ENCODE peak calls at places on chromosome 13, in nine cellular contexts. D is fibroblast of pulmonary artery; V is fibroblast of the conjunctiva; C is amniotic stem cell; X is stimulated activated CD8-positive, alpha-beta memory T cell treated with anti-CD3 and anti-CD28 coated beads, Interleukin-15, amount 100 ng/mL, for 1 hour; S is A673; Y is RWPE2; G is activated naive CD4-positive, alpha-beta T cell; I is left cardiac atrium. B is an unnamed sample.

GRCh38 chr13:19587635-19588300 is 26.4 kb upstream of the TPTE2 start:
- DNase-seq in D (peak; percentile 57), V (peak; percentile 24), C (no peak), X (no peak), S (peak; percentile 80), Y (no peak), G (no peak), I (no peak), B (peak; percentile 39)

GRCh38 chr13:105290596-105290995 is 1244.9 kb downstream of the EFNB2 start:
- DNase-seq in D (no peak), V (no peak), C (no peak), X (no peak), S (no peak), Y (no peak), G (no peak), I (no peak), B (no peak)

GRCh38 chr13:35767256-35767981 is 290.9 kb upstream of the MAB21L1 start:
- DNase-seq in D (no peak), V (no peak), C (no peak), X (no peak), S (no peak), Y (no peak), G (no peak), I (no peak), B (no peak)

GRCh38 chr13:28533049-28533436 is 38.1 kb upstream of the FLT1 start:
- DNase-seq in D (no peak), V (no peak), C (no peak), X (no peak), S (no peak), Y (no peak), G (no peak), I (no peak), B (no peak)

GRCh38 chr13:69324109-69324886 is 783.3 kb upstream of the ATXN8OS start:
- DNase-seq in D (peak; percentile 1), V (peak; percentile 3), C (no peak), X (no peak), S (peak; percentile 36), Y (no peak), G (no peak), I (no peak), B (no peak)

GRCh38 chr13:98384739-98385138 is 192.2 kb downstream of the STK24 start:
- DNase-seq in D (peak; percentile 28), V (no peak), C (no peak), X (no peak), S (no peak), Y (no peak), G (no peak), I (no peak), B (no peak)

GRCh38 chr13:112971288-112971643 is 2.3 kb downstream of the MCF2L start:
- DNase-seq in D (no peak), V (no peak), C (no peak), X (no peak), S (no peak), Y (peak; percentile 20), G (no peak), I (no peak), B (no peak)

GRCh38 chr13:43127827-43128226 is 104.4 kb downstream of the DNAJC15 start:
- DNase-seq in D (no peak), V (no peak), C (no peak), X (no peak), S (no peak), Y (no peak), G (no peak), I (no peak), B (no peak)

GRCh38 chr13:112071902-112072530 is 5.1 kb downstream of the SOX1 start:
- DNase-seq in D (no peak), V (no peak), C (no peak), X (no peak), S (no peak), Y (no peak), G (no peak), I (no peak), B (no peak)

GRCh38 chr13:20054586-20054985 is 96.1 kb downstream of the ZMYM2 start:
- DNase-seq in D (no peak), V (no peak), C (no peak), X (no peak), S (no peak), Y (no peak), G (no peak), I (no peak), B (no peak)

GRCh38 chr13:113864303-113864890 is 521 bp upstream of the GAS6 start:
- DNase-seq in D (no peak), V (no peak), C (no peak), X (no peak), S (no peak), Y (peak; percentile 50), G (no peak), I (peak; percentile 21), B (no peak)

GRCh38 chr13:73250061-73250460 is 191.3 kb downstream of the KLF5 start:
- DNase-seq in D (no peak), V (no peak), C (no peak), X (no peak), S (no peak), Y (no peak), G (no peak), I (no peak), B (no peak)

GRCh38 chr13:23140492-23140891 is 40.3 kb upstream of the SGCG start:
- DNase-seq in D (no peak), V (no peak), C (no peak), X (no peak), S (no peak), Y (no peak), G (no peak), I (no peak), B (no peak)

GRCh38 chr13:104382941-104383340 is 1316.7 kb upstream of the SLC10A2 start:
- DNase-seq in D (peak; percentile 31), V (no peak), C (no peak), X (no peak), S (no peak), Y (no peak), G (no peak), I (no peak), B (no peak)

GRCh38 chr13:39875583-39875982 is 220.1 kb downstream of the COG6 start:
- DNase-seq in D (peak; percentile 12), V (no peak), C (no peak), X (no peak), S (no peak), Y (no peak), G (no peak), I (peak; percentile 51), B (no peak)

GRCh38 chr13:53138369-53139036 is 109.9 kb downstream of the OLFM4 start:
- DNase-seq in D (peak; percentile 72), V (no peak), C (no peak), X (no peak), S (no peak), Y (no peak), G (no peak), I (peak; percentile 47), B (no peak)

GRCh38 chr13:48066310-48066989 is 28.5 kb downstream of the MED4 start:
- DNase-seq in D (peak; percentile 31), V (peak; percentile 10), C (no peak), X (no peak), S (no peak), Y (peak; percentile 51), G (no peak), I (no peak), B (peak; percentile 50)

GRCh38 chr13:111256946-111257345 is 63.5 kb upstream of the TEX29 start:
- DNase-seq in D (no peak), V (no peak), C (no peak), X (no peak), S (no peak), Y (no peak), G (no peak), I (no peak), B (no peak)

GRCh38 chr13:52665325-52665724 is 12.7 kb downstream of the SUGT1 start:
- DNase-seq in D (peak; percentile 57), V (no peak), C (no peak), X (no peak), S (peak; percentile 34), Y (no peak), G (no peak), I (no peak), B (no peak)

GRCh38 chr13:36421447-36421846 is 10.8 kb upstream of the CCNA1 start:
- DNase-seq in D (peak; percentile 83), V (no peak), C (no peak), X (no peak), S (no peak), Y (no peak), G (no peak), I (no peak), B (no peak)

GRCh38 chr13:110332750-110333149 is 25.7 kb downstream of the COL4A2 start:
- DNase-seq in D (no peak), V (no peak), C (no peak), X (no peak), S (no peak), Y (no peak), G (no peak), I (no peak), B (no peak)

B was measured in activated CD4-positive, alpha-beta memory T cell treated with anti-CD3 and anti-CD28 coated beads, Interleukin-2, amount 10 ng/mL, durations not matched to agents 7 days and 5 days.